ENCODE peak calls at places on chromosomes 11 and 22, in seven cellular contexts. J is HepG2, D is HCT116, M is K562, K is suprapubic skin, R is SK-N-SH, G is SK-N-MC. O is an unnamed sample.

GRCh38 chr11:67646535-67647336 is 3.8 kb downstream of the ACY3 start:
- DNase-seq in J (no peak), D (no peak), M (no peak), K (no peak), R (no peak), G (no peak), O (no peak)

GRCh38 chr11:45650166-45651095 is 15.0 kb downstream of the CHST1 start:
- DNase-seq in J (no peak), D (no peak), M (no peak), K (peak; percentile 47), R (no peak), G (no peak), O (no peak)

GRCh38 chr11:15006139-15006759 is 34.1 kb upstream of the CALCA start:
- DNase-seq in J (peak; percentile 46), D (peak; percentile 47), M (peak; percentile 19), K (no peak), R (peak; percentile 3), G (no peak), O (no peak)

GRCh38 chr22:21727159-21727558 is 8.4 kb downstream of the YPEL1 start:
- DNase-seq in J (no peak), D (no peak), M (peak; percentile 42), K (no peak), R (no peak), G (no peak), O (no peak)

GRCh38 chr11:102806296-102806695 is 8.3 kb upstream of the MMP1 start:
- DNase-seq in J (no peak), D (no peak), M (no peak), K (no peak), R (no peak), G (no peak), O (no peak)

GRCh38 chr22:44888491-44888941 is 121.3 kb downstream of the PHF21B start:
- DNase-seq in J (no peak), D (no peak), M (no peak), K (peak; percentile 45), R (no peak), G (no peak), O (no peak)

GRCh38 chr22:37544955-37545702 is 15.2 kb upstream of the CDC42EP1 start:
- DNase-seq in J (peak; percentile 81), D (no peak), M (no peak), K (peak; percentile 81), R (peak; percentile 56), G (no peak), O (no peak)

GRCh38 chr11:94553938-94554337 is 10.2 kb downstream of the FUT4 start:
- DNase-seq in J (no peak), D (no peak), M (no peak), K (no peak), R (no peak), G (no peak), O (no peak)

GRCh38 chr11:68120212-68121066 is 749 bp downstream of the CHKA start:
- DNase-seq in J (peak; percentile 47), D (no peak), M (peak; percentile 71), K (peak; percentile 85), R (peak; percentile 91), G (no peak), O (peak; percentile 58)

GRCh38 chr11:92045325-92045724 is 179.3 kb upstream of the FAT3 start:
- DNase-seq in J (no peak), D (no peak), M (no peak), K (no peak), R (no peak), G (no peak), O (no peak)

GRCh38 chr11:79243412-79244174 is 197.2 kb downstream of the TENM4 start:
- DNase-seq in J (no peak), D (no peak), M (no peak), K (no peak), R (no peak), G (no peak), O (no peak)

GRCh38 chr22:26952654-26953379 is 295.4 kb downstream of the MIAT start:
- DNase-seq in J (no peak), D (no peak), M (no peak), K (no peak), R (peak; percentile 72), G (no peak), O (no peak)

GRCh38 chr11:95301497-95301896 is 70.5 kb upstream of the SESN3 start:
- DNase-seq in J (no peak), D (no peak), M (no peak), K (no peak), R (peak; percentile 29), G (no peak), O (no peak)

GRCh38 chr11:67700548-67701262 is 26.3 kb upstream of the ALDH3B2 start:
- DNase-seq in J (no peak), D (no peak), M (no peak), K (no peak), R (no peak), G (no peak), O (no peak)

GRCh38 chr11:106403751-106404150 is 326.3 kb downstream of the AASDHPPT start:
- DNase-seq in J (no peak), D (no peak), M (no peak), K (no peak), R (no peak), G (no peak), O (no peak)

GRCh38 chr11:83115551-83115950 is 41.4 kb upstream of the PCF11 start:
- DNase-seq in J (peak; percentile 66), D (no peak), M (no peak), K (no peak), R (no peak), G (no peak), O (no peak)

GRCh38 chr11:109697140-109697843 is 275.3 kb downstream of the C11orf87 start:
- DNase-seq in J (peak; percentile 23), D (peak; percentile 23), M (peak; percentile 22), K (no peak), R (peak; percentile 35), G (peak; percentile 32), O (no peak)

GRCh38 chr11:109696191-109696897 is 274.4 kb downstream of the C11orf87 start:
- DNase-seq in J (no peak), D (peak; percentile 31), M (no peak), K (no peak), R (no peak), G (no peak), O (no peak)

GRCh38 chr11:109698237-109698636 is 276.2 kb downstream of the C11orf87 start:
- DNase-seq in J (no peak), D (no peak), M (no peak), K (no peak), R (no peak), G (no peak), O (no peak)

GRCh38 chr11:109695696-109696095 is 273.7 kb downstream of the C11orf87 start:
- DNase-seq in J (no peak), D (no peak), M (no peak), K (no peak), R (no peak), G (no peak), O (no peak)
- TF ChIP-seq POLR2AphosphoS5 in J (no peak), D (no peak), M (no peak), K (no peak), R (no peak), G (no peak), O (no peak)

GRCh38 chr22:29009148-29009547 is 52.5 kb downstream of the C22orf31 start:
- DNase-seq in J (no peak), D (no peak), M (no peak), K (no peak), R (no peak), G (no peak), O (no peak)
- H3K27ac ChIP-seq in J (no peak overlapping the region), D (no peak overlapping the region), M (no peak overlapping the region), K (no peak overlapping the region), R (no peak overlapping the region), G (no peak overlapping the region), O (no peak overlapping the region)

DNA sequence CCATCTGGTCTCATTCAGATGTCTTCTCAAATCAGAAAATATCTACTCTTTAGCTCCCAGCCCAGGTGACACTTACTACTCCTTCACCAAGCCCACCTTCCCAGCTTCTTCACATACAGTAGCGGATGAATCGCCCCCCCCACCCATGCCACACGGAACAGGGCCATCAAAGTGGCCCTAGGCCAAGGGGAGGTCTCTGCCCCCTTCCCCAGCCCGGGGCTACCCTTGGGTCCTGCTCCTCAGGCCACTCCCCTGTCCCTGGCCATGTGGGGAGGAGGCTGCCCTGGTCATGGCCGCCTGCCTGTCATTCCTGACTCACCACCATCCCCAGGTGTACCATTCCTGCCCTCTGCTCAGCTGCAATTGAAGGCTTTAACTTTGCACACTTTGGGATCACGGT is 142.8 kb downstream of the NECTIN1 start:
- DNase-seq in J (no peak), D (no peak), M (no peak), K (no peak), R (no peak), G (no peak), O (no peak)
- TF ChIP-seq POLR2AphosphoS5 in J (no peak), D (no peak), M (no peak), K (no peak), R (no peak), G (no peak), O (no peak)

GRCh38 chr11:61924016-61924360 is 6.6 kb upstream of the RAB3IL1 start:
- DNase-seq in J (no peak), D (no peak), M (no peak), K (no peak), R (no peak), G (no peak), O (no peak)
- H3K27ac ChIP-seq in J (peak overlapping the region; percentile 75), D (no peak overlapping the region), M (no peak overlapping the region), K (peak overlapping the region; percentile 87), R (peak overlapping the region; percentile 93), G (no peak overlapping the region), O (peak overlapping the region; percentile 54)

GRCh38 chr11:64735860-64736259 is 8.1 kb downstream of the RASGRP2 start:
- DNase-seq in J (no peak), D (no peak), M (no peak), K (no peak), R (no peak), G (no peak), O (no peak)

GRCh38 chr11:64739871-64740270 is 4.1 kb downstream of the RASGRP2 start:
- DNase-seq in J (no peak), D (no peak), M (no peak), K (no peak), R (no peak), G (no peak), O (no peak)

GRCh38 chr11:64734786-64735761 is 8.9 kb downstream of the RASGRP2 start:
- DNase-seq in J (no peak), D (no peak), M (no peak), K (no peak), R (no peak), G (no peak), O (no peak)

GRCh38 chr11:64741393-64742086 is 2.4 kb downstream of the RASGRP2 start:
- DNase-seq in J (no peak), D (no peak), M (no peak), K (no peak), R (no peak), G (no peak), O (no peak)

DNA sequence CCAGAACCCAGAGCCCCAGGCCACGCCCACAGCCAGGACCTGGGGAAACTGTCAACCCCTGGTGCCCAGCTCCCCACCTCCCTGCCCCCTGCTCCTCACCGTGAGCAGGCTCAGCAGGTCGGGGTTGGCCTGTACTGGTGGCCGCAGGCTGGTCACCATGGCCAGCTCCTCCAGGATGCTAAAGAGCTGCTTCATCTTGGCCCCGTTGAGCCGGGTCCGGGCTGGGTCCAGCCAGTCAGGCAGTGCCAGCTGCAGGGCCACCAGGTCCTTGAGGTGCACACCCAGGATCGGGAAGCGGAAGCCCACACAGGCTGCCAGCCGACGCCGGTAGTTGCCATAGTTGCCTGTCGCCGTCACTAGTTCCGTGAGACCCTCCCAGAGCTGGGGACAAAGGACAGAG is 7.3 kb downstream of the RASGRP2 start:
- DNase-seq in J (no peak), D (no peak), M (no peak), K (no peak), R (no peak), G (no peak), O (no peak)
- TF ChIP-seq POLR2AphosphoS5 in J (no peak), D (no peak), M (no peak), K (no peak), R (no peak), G (no peak), O (no peak)

GRCh38 chr11:134724779-134725140 is 312.7 kb upstream of the B3GAT1 start:
- DNase-seq in J (no peak), D (no peak), M (no peak), K (no peak), R (no peak), G (no peak), O (no peak)
- H3K27ac ChIP-seq in J (no peak overlapping the region), D (no peak overlapping the region), M (no peak overlapping the region), K (no peak overlapping the region), R (no peak overlapping the region), G (no peak overlapping the region), O (no peak overlapping the region)

O was measured in prostate gland.